ENCODE peak calls at places on chromosomes 3 and 15, in five cellular contexts. X is K562, W is SK-N-SH, N is IMR-90, P is HepG2. T is an unnamed sample.

GRCh38 chr3:147392083-147392916 is 14.0 kb downstream of the ZIC4 start:
- DNase-seq in X (no peak), W (peak), N (no peak), P (no peak), T (no peak)

GRCh38 chr3:3560566-3561336 is 238.5 kb upstream of the LRRN1 start:
- DNase-seq in X (no peak), W (no peak), N (peak), P (no peak), T (no peak)

GRCh38 chr3:9602620-9603019 is 46.7 kb upstream of the MTMR14 start:
- DNase-seq in X (no peak), W (no peak), N (no peak), P (no peak), T (no peak)

GRCh38 chr15:77393471-77393840 is 26.4 kb downstream of the PEAK1 start:
- DNase-seq in X (no peak), W (no peak), N (peak), P (no peak), T (no peak)

GRCh38 chr3:179473565-179473964 is 22.3 kb upstream of the GNB4 start:
- DNase-seq in X (no peak), W (no peak), N (no peak), P (no peak), T (no peak)

GRCh38 chr3:116388867-116389385 is 56.4 kb downstream of the LSAMP start:
- DNase-seq in X (no peak), W (no peak), N (no peak), P (no peak), T (no peak)

GRCh38 chr15:70185251-70185711 is 87.6 kb upstream of the TLE3 start:
- DNase-seq in X (no peak), W (peak), N (no peak), P (no peak), T (no peak)

GRCh38 chr3:52841211-52841980 is 6.6 kb upstream of the MUSTN1 start:
- DNase-seq in X (no peak), W (no peak), N (peak), P (no peak), T (no peak)

GRCh38 chr3:151283907-151284461 is 5.6 kb upstream of the P2RY14 start:
- DNase-seq in X (no peak), W (no peak), N (peak), P (peak), T (no peak)

GRCh38 chr3:189355481-189356201 is 183.9 kb downstream of the TPRG1 start:
- DNase-seq in X (no peak), W (no peak), N (peak), P (peak), T (no peak)

GRCh38 chr3:139312959-139313358 is 30.9 kb upstream of the MRPS22 start:
- DNase-seq in X (peak), W (no peak), N (peak), P (no peak), T (no peak)

DNA sequence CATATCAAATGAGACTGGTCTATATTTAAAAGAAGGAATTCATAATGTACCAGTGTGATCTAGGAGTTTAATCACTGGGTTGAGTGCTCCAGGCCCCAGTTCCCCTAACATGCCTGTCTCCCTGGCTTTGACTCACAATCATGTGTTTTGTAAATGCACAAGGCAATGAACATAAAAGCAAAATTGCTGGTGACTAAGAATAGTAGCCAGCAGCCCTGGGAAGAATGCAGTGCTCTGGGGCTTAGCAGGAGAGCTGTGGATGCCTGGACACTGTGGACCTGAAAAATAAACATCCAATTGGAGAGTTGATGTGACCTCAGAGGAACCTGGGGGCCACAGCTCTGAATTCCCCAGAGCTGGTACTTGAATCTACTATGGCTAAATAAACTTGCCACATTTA is 50.3 kb downstream of the SYNPR start:
- DNase-seq in X (no peak), W (no peak), N (peak), P (no peak), T (no peak)
- TF ChIP-seq MXI1 in X (no peak), W (no peak), N (no peak), P (no peak), T (no peak)

DNA sequence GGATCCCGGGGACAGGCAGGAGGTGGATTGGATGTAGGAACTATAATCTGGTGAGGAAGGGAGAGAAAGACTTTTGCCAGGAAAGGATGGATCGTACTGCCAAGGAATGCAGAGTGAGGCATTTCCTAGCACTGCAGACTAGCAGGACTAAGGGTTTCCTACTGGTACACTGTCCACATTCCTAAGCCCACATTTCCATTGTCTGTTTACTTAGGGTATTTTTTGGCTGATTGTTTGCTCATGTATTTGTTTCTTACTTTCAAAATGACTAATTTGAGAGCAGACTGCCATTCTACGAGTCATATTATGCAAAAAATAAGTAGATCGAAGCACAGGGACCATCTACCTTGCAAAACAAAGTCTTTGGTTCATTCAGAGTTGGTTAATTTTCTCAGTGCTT is 1029.5 kb upstream of the NR2F2 start:
- DNase-seq in X (no peak), W (no peak), N (peak), P (no peak), T (no peak)
- TF ChIP-seq MXI1 in X (no peak), W (no peak), N (no peak), P (no peak), T (no peak)

GRCh38 chr15:92112711-92113110 is 259.2 kb downstream of the SLCO3A1 start:
- DNase-seq in X (no peak), W (no peak), N (no peak), P (no peak), T (no peak)

GRCh38 chr15:92109485-92109884 is 256.0 kb downstream of the SLCO3A1 start:
- DNase-seq in X (no peak), W (no peak), N (no peak), P (no peak), T (no peak)

GRCh38 chr15:92113832-92114231 is 260.3 kb downstream of the SLCO3A1 start:
- DNase-seq in X (no peak), W (no peak), N (no peak), P (no peak), T (no peak)

GRCh38 chr15:92111756-92112155 is 258.2 kb downstream of the SLCO3A1 start:
- DNase-seq in X (no peak), W (no peak), N (no peak), P (no peak), T (no peak)

DNA sequence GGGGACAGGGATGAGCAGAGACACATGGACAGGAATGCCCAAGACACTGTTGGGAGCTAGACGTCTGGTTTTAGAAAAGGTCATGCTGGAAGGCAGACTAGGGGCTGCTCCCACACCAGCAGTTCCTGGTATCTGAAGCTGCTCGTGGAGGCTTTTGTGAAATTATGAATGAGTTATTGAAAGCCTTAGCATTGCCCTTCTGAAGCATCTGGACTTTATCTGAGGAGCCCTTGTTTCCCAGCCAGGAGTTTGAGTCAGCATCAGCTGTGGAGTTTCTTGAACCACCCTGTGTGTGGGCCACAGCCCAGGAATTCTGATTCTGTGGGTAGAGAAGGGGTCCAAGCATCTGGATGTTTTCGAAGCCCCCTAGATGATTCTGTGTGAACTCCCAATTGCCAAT is 258.7 kb downstream of the SLCO3A1 start:
- DNase-seq in X (no peak), W (no peak), N (peak), P (no peak), T (no peak)
- TF ChIP-seq MXI1 in X (no peak), W (no peak), N (no peak), P (no peak), T (no peak)

GRCh38 chr3:34260266-34260990 is 462.0 kb downstream of the PDCD6IP start:
- DNase-seq in X (peak), W (peak), N (peak), P (peak), T (no peak)
- TF ChIP-seq MXI1 in X (no peak), W (no peak), N (no peak), P (no peak), T (no peak)

DNA sequence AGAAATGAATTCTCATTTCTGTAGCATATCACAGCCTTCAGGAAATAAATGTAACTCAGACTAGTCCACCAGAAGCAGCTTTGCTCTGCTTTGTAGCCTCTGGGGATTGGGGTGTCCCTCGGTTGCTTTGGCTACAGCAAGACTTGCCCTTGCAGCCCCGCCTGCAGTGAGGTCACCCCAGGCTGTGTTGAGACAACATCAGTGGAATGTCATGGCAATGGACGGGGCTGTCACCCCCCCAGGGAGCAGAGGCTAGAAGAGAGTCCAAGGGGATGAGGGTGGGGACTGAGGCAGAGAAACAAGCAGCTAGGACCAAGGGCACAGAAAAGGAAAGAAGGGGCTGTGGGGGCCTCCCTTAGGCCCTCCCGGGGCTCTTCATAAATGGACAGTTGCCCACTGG is 854 bp downstream of the CLEC3B start:
- DNase-seq in X (peak), W (no peak), N (peak), P (peak), T (no peak)
- TF ChIP-seq MXI1 in X (no peak), W (no peak), N (no peak), P (no peak), T (no peak)